ENCODE peak calls at places on chromosome 20, in four cellular contexts. R is right cardiac atrium, B is upper lobe of left lung, I is lower lobe of right lung. J is an unnamed sample. For H3K9me3, the result is how much of the 10 kb centered on the place peaks cover.

GRCh38 chr20:18225652-18226051 is 62.7 kb upstream of the ZNF133 start:
- DNase-seq in R (no peak), B (no peak), I (no peak), J (no peak)

GRCh38 chr20:57465486-57465885 is 59.5 kb downstream of the CTCFL start:
- DNase-seq in R (no peak), B (no peak), I (peak), J (no peak)

GRCh38 chr20:50415516-50416268 is 94.5 kb upstream of the PTPN1 start:
- DNase-seq in R (peak), B (peak), I (peak), J (no peak)

GRCh38 chr20:52312131-52312729 is 120.7 kb upstream of the ZFP64 start:
- DNase-seq in R (no peak), B (no peak), I (no peak), J (no peak)

GRCh38 chr20:50481741-50482140 is 28.4 kb upstream of the PTPN1 start:
- DNase-seq in R (no peak), B (no peak), I (no peak), J (no peak)

GRCh38 chr20:6956056-6956455 is 188.6 kb downstream of the BMP2 start:
- DNase-seq in R (no peak), B (no peak), I (no peak), J (no peak)

GRCh38 chr20:24816907-24817306 is 132.2 kb upstream of the CST7 start:
- DNase-seq in R (no peak), B (no peak), I (no peak), J (no peak)

GRCh38 chr20:17498641-17499040 is 32.5 kb downstream of the BFSP1 start:
- DNase-seq in R (no peak), B (peak), I (no peak), J (no peak)

GRCh38 chr20:2872304-2873009 is 824 bp upstream of the PTPRA start:
- DNase-seq in R (peak), B (peak), I (peak), J (peak)

GRCh38 chr20:57263767-57264150 is 2.7 kb downstream of the BMP7 start:
- DNase-seq in R (no peak), B (no peak), I (no peak), J (no peak)

GRCh38 chr20:49938173-49939163 is 2.3 kb downstream of the RNF114 start:
- DNase-seq in R (peak), B (no peak), I (no peak), J (no peak)

GRCh38 chr20:32566379-32567374 is 18.5 kb downstream of the NOL4L start:
- DNase-seq in R (no peak), B (no peak), I (no peak), J (no peak)

GRCh38 chr20:53805895-53806384 is 212.3 kb upstream of the ZNF217 start:
- DNase-seq in R (no peak), B (no peak), I (no peak), J (no peak)

GRCh38 chr20:60497298-60497697 is 539.1 kb downstream of the CDH26 start:
- DNase-seq in R (no peak), B (no peak), I (no peak), J (no peak)
- H3K9me3 ChIP-seq in R (under half), B (under half), I (under half), J (under half)

GRCh38 chr20:36521526-36521925 is 19.8 kb upstream of the MYL9 start:
- DNase-seq in R (no peak), B (no peak), I (no peak), J (no peak)

GRCh38 chr20:36519944-36520343 is 21.4 kb upstream of the MYL9 start:
- DNase-seq in R (no peak), B (no peak), I (no peak), J (no peak)

GRCh38 chr20:36526521-36527011 is 14.8 kb upstream of the MYL9 start:
- DNase-seq in R (no peak), B (peak), I (no peak), J (no peak)

GRCh38 chr20:36525620-36526365 is 15.5 kb upstream of the MYL9 start:
- DNase-seq in R (no peak), B (peak), I (no peak), J (no peak)

DNA sequence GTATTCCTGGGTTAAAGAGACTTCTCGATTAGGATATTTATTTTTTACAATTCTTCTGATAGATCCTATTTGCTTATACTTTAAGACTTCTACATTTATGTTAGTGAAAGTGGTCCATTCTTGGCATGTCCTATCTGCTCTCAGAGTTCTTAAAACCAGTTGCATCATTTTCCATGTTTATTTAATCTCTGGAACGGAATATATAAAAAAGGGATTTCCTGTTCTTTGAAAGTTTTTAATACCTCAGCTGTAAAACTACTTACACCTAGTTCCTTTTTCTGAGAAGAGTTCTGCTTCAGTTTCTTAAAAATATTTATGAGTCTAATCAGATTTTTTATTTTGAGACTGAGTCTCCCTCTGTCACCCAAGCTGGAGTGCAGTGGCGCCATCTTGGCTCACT is 18.0 kb upstream of the MYL9 start:
- DNase-seq in R (no peak), B (no peak), I (no peak), J (no peak)
- H3K9me3 ChIP-seq in R (under half), B (under half), I (under half), J (under half)

DNA sequence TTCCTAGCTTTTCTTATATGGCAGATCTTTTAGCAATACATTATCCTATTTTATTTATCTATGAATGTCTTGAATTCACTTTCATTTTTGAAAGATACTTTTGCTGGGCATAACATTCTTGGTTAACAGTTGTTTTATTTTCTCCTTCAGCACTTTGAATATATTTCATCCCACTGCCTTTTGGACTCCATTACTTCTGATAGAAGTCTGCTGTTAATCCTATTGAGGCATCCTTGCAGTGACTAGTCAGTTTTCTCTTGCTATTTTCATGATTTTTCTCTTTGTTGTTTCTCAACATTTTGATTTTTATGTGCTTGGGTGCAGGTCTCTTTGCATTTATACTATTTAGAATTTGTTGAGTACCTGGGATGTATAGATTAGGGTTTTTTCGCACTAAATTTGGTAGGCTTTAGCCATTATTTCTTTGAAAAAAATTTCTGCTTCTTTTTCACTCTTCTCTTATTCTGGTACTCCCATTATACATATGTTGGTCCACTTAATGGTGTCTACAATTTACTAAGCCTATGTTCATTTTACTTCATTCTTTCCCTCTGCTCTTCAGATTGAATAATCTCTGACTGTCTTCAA is 53.2 kb downstream of the PHACTR3 start:
- DNase-seq in R (no peak), B (no peak), I (no peak), J (no peak)
- H3K9me3 ChIP-seq in R (under half), B (under half), I (under half), J (under half)

DNA sequence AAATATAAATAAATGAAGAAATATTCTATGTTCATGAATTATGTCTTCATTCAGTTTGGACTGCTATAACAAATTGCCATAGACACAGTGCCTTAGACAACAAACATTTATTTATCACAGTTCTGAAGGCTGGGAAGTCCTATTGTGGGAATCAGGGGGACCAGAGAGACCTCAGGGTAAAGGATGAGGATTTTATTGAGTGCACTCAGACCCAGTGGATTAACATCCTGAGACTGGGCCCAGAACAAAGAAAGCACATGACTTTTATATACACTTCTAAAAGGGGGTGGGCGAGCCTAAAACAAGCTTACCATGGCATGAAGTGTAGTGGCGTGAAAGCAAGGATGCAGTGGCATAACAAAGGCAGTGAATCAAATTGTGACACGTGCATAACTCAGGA is 26.9 kb upstream of the CBLN4 start:
- DNase-seq in R (no peak), B (no peak), I (no peak), J (no peak)
- H3K9me3 ChIP-seq in R (under half), B (under half), I (half or more), J (under half)

GRCh38 chr20:55684578-55684977 is 320.7 kb downstream of the CBLN4 start:
- DNase-seq in R (peak), B (no peak), I (no peak), J (no peak)

GRCh38 chr20:55676097-55676496 is 329.2 kb downstream of the CBLN4 start:
- DNase-seq in R (no peak), B (no peak), I (no peak), J (no peak)

GRCh38 chr20:55678126-55678525 is 327.2 kb downstream of the CBLN4 start:
- DNase-seq in R (no peak), B (no peak), I (no peak), J (no peak)

GRCh38 chr20:55678970-55679667 is 326.2 kb downstream of the CBLN4 start:
- DNase-seq in R (no peak), B (no peak), I (no peak), J (no peak)
- H3K9me3 ChIP-seq in R (under half), B (under half), I (under half), J (under half)

GRCh38 chr20:29741594-29741893 is 1515.9 kb upstream of the DEFB115 start:
- DNase-seq in R (no peak), B (no peak), I (no peak), J (no peak)
- H3K9me3 ChIP-seq in R (under half), B (under half), I (under half), J (under half)